ENCODE peak calls at places on chromosomes 1 and 21, in five cellular contexts. P, D, Q, R and S are unnamed samples.

GRCh38 chr1:30106125-30106524 is 617.3 kb downstream of the MATN1 start:
- DNase-seq in P (peak), D (peak), Q (peak), R (peak), S (peak)

GRCh38 chr1:30807318-30808066 is 49.9 kb upstream of the LAPTM5 start:
- DNase-seq in P (no peak), D (no peak), Q (no peak), R (no peak), S (no peak)

GRCh38 chr1:26053718-26054572 is 8.0 kb upstream of the SLC30A2 start:
- DNase-seq in P (no peak), D (no peak), Q (no peak), R (no peak), S (no peak)

GRCh38 chr21:36926989-36927695 is 39.3 kb downstream of the HLCS start:
- DNase-seq in P (peak), D (no peak), Q (no peak), R (no peak), S (no peak)

GRCh38 chr21:26489781-26490180 is 83.3 kb downstream of the CYYR1 start:
- DNase-seq in P (no peak), D (no peak), Q (no peak), R (no peak), S (no peak)

GRCh38 chr1:84398175-84398574 is at the start of gene DNASE2B:
- DNase-seq in P (no peak), D (no peak), Q (no peak), R (no peak), S (no peak)

GRCh38 chr1:180131510-180131909 is 23.2 kb upstream of the QSOX1 start:
- DNase-seq in P (peak), D (no peak), Q (no peak), R (peak), S (peak)

GRCh38 chr1:7400566-7400965 is 370.5 kb upstream of the VAMP3 start:
- DNase-seq in P (no peak), D (no peak), Q (no peak), R (no peak), S (no peak)

GRCh38 chr1:38444311-38444710 is 397.7 kb upstream of the POU3F1 start:
- DNase-seq in P (peak), D (peak), Q (no peak), R (no peak), S (no peak)

GRCh38 chr1:228344631-228345072 is 62.0 kb downstream of the TRIM11 start:
- DNase-seq in P (no peak), D (peak), Q (no peak), R (no peak), S (peak)

GRCh38 chr1:51924455-51924854 is 45.9 kb upstream of the NRDC start:
- DNase-seq in P (peak), D (no peak), Q (no peak), R (peak), S (no peak)

GRCh38 chr1:203368624-203369451 is 17.9 kb upstream of the FMOD start:
- DNase-seq in P (peak), D (no peak), Q (no peak), R (peak), S (no peak)

GRCh38 chr1:58720680-58721079 is 20.8 kb upstream of the MYSM1 start:
- DNase-seq in P (peak), D (no peak), Q (no peak), R (no peak), S (no peak)

GRCh38 chr1:231065510-231066241 is 25.6 kb upstream of the FAM89A start:
- DNase-seq in P (no peak), D (no peak), Q (no peak), R (peak), S (peak)

GRCh38 chr1:44812822-44813543 is 4.7 kb downstream of the BTBD19 start:
- DNase-seq in P (no peak), D (peak), Q (no peak), R (peak), S (peak)
- H3K4me3 ChIP-seq in P (no peak), D (peak), Q (peak), R (no peak), S (peak)

GRCh38 chr1:27868556-27868931 is 3.8 kb upstream of the THEMIS2 start:
- DNase-seq in P (no peak), D (no peak), Q (no peak), R (no peak), S (no peak)
- H2AFZ ChIP-seq in P (peak), D (peak), Q (peak), R (no peak), S (no peak)

DNA sequence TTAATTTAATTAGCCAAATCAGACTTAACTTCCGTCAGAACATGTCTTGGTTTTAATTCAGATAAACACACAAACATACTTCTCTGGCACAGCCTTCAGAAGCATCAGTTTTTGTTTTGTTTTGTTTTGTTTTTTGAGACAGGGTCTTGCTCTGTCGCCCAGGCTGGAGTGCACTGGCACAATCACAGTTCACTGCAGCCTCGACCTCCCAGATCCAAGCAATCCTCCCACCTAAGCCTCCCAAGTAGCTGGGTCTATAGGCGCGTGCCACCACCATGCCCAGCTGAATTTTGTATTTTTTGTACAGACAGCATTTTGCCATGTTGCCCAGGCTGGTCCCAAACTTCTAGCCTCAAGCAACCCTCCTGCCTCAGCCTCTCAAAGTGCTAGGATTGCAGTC is 34.7 kb downstream of the MDM4 start:
- DNase-seq in P (no peak), D (no peak), Q (no peak), R (no peak), S (no peak)
- H3K23ac ChIP-seq in P (no peak), D (no peak), Q (no peak), R (no peak), S (no peak)

GRCh38 chr1:147758379-147759100 is 1.9 kb downstream of the GJA5 start:
- DNase-seq in P (no peak), D (no peak), Q (no peak), R (no peak), S (no peak)

GRCh38 chr1:147753084-147753483 is 7.3 kb downstream of the GJA5 start:
- DNase-seq in P (no peak), D (peak), Q (no peak), R (no peak), S (peak)

GRCh38 chr1:147760481-147761260 is at the start of gene GJA5:
- DNase-seq in P (no peak), D (no peak), Q (no peak), R (no peak), S (peak)

GRCh38 chr1:147756336-147756735 is 4.1 kb downstream of the GJA5 start:
- DNase-seq in P (no peak), D (no peak), Q (no peak), R (no peak), S (no peak)

GRCh38 chr1:147757015-147757990 is 3.1 kb downstream of the GJA5 start:
- DNase-seq in P (no peak), D (no peak), Q (no peak), R (no peak), S (peak)
- H3K4me3 ChIP-seq in P (no peak), D (no peak), Q (no peak), R (no peak), S (no peak)

GRCh38 chr1:12598914-12599463 is 19.0 kb downstream of the DHRS3 start:
- DNase-seq in P (no peak), D (no peak), Q (no peak), R (no peak), S (no peak)
- H2AFZ ChIP-seq in P (no peak), D (no peak), Q (no peak), R (no peak), S (no peak)

GRCh38 chr21:23507501-23507900 is 2099.8 kb downstream of the MRPL39 start:
- DNase-seq in P (no peak), D (no peak), Q (no peak), R (no peak), S (peak)
- H3K23ac ChIP-seq in P (no peak), D (no peak), Q (no peak), R (no peak), S (no peak)